ENCODE peak calls at places on chromosomes 2 and 18, in four cellular contexts. T, F, X and G are unnamed samples.

GRCh38 chr2:206113148-206113547 is 27.2 kb upstream of the INO80D start:
- DNase-seq in X (no peak), F (no peak), T (peak), G (no peak)

GRCh38 chr2:32495139-32495538 is 132.7 kb upstream of the TTC27 start:
- DNase-seq in X (no peak), F (no peak), T (peak), G (peak)

GRCh38 chr2:128779301-128780095 is 460.8 kb upstream of the HS6ST1 start:
- DNase-seq in X (no peak), T (no peak), F (peak), G (no peak)

GRCh38 chr2:78887436-78887835 is 138.1 kb upstream of the REG3G start:
- DNase-seq in F (no peak), X (no peak), T (no peak), G (no peak)

GRCh38 chr2:88739985-88740600 is 48.6 kb downstream of the RPIA start:
- DNase-seq in X (peak), T (peak), F (peak), G (peak)

GRCh38 chr2:61928816-61929471 is 23.5 kb downstream of the COMMD1 start:
- DNase-seq in F (no peak), T (peak), X (no peak), G (peak)

GRCh38 chr2:20614201-20615045 is 36.5 kb downstream of the HS1BP3 start:
- DNase-seq in X (peak), T (no peak), F (peak), G (no peak)

GRCh38 chr2:221120643-221121042 is 451.5 kb downstream of the EPHA4 start:
- DNase-seq in X (no peak), F (no peak), T (no peak), G (no peak)

GRCh38 chr18:2847341-2848144 is 737 bp downstream of the EMILIN2 start:
- DNase-seq in X (peak), F (peak), T (no peak), G (peak)

GRCh38 chr2:222052934-222053367 is 245.8 kb downstream of the PAX3 start:
- DNase-seq in T (no peak), F (peak), X (peak), G (no peak)

GRCh38 chr18:56068030-56068671 is 480.2 kb upstream of the TCF4 start:
- DNase-seq in X (no peak), F (no peak), T (peak), G (peak)

GRCh38 chr2:106965611-106966010 is 79.6 kb upstream of the ST6GAL2 start:
- DNase-seq in T (no peak), F (no peak), X (no peak), G (no peak)

GRCh38 chr2:169034256-169034655 is 3.1 kb upstream of the ABCB11 start:
- DNase-seq in F (no peak), T (no peak), X (no peak), G (peak)

GRCh38 chr18:28409811-28410210 is 232.9 kb upstream of the CDH2 start:
- DNase-seq in F (no peak), X (no peak), T (no peak), G (no peak)

GRCh38 chr2:203648273-203648672 is 58.2 kb upstream of the CD28 start:
- DNase-seq in X (no peak), T (peak), F (no peak), G (no peak)

GRCh38 chr2:120831106-120831505 is 95.4 kb downstream of the GLI2 start:
- DNase-seq in F (no peak), X (no peak), T (no peak), G (no peak)

GRCh38 chr2:181174880-181175590 is 194.6 kb downstream of the UBE2E3 start:
- DNase-seq in X (no peak), T (peak), F (no peak), G (peak)

GRCh38 chr2:120397362-120397811 is 51.5 kb downstream of the INHBB start:
- DNase-seq in X (no peak), F (no peak), T (no peak), G (peak)

GRCh38 chr2:1769703-1770422 is 25.5 kb upstream of the PXDN start:
- DNase-seq in T (peak), X (peak), F (peak), G (peak)

GRCh38 chr2:63796376-63796775 is 45.3 kb upstream of the UGP2 start:
- DNase-seq in T (no peak), F (no peak), X (no peak), G (no peak)

GRCh38 chr18:59458575-59458974 is 99.5 kb upstream of the LMAN1 start:
- DNase-seq in F (no peak), T (no peak), X (no peak), G (no peak)

GRCh38 chr2:10126627-10127026 is 4.1 kb downstream of the RRM2 start:
- DNase-seq in X (no peak), F (no peak), T (peak), G (no peak)

GRCh38 chr2:105553538-105554196 is 154.8 kb upstream of the FHL2 start:
- DNase-seq in X (no peak), T (peak), F (no peak), G (no peak)

GRCh38 chr2:85160946-85161625 is 27.9 kb downstream of the TCF7L1 start:
- DNase-seq in F (no peak), T (no peak), X (no peak), G (no peak)

GRCh38 chr2:39593439-39594393 is 72.0 kb upstream of the TMEM178A start:
- DNase-seq in T (peak), F (peak), X (peak), G (peak)

GRCh38 chr2:64652231-64653173 is 1.2 kb downstream of the SERTAD2 start:
- DNase-seq in X (no peak), F (no peak), T (peak), G (peak)

GRCh38 chr2:205658572-205658971 is 23.7 kb upstream of the NRP2 start:
- DNase-seq in T (no peak), F (no peak), X (no peak), G (no peak)

GRCh38 chr2:186570587-186570986 is 19.3 kb upstream of the ITGAV start:
- DNase-seq in X (no peak), T (peak), F (no peak), G (peak)

GRCh38 chr18:24446953-24447537 is 13.4 kb upstream of the HRH4 start:
- DNase-seq in X (no peak), F (no peak), T (no peak), G (peak)
- H2AFZ ChIP-seq in X (no peak), F (no peak), T (no peak), G (no peak)

GRCh38 chr2:44940612-44941464 is 664 bp upstream of the SIX3 start:
- DNase-seq in T (no peak), F (no peak), X (no peak), G (no peak)
- H2AK5ac ChIP-seq in T (no peak), F (no peak), X (peak), G (no peak)

DNA sequence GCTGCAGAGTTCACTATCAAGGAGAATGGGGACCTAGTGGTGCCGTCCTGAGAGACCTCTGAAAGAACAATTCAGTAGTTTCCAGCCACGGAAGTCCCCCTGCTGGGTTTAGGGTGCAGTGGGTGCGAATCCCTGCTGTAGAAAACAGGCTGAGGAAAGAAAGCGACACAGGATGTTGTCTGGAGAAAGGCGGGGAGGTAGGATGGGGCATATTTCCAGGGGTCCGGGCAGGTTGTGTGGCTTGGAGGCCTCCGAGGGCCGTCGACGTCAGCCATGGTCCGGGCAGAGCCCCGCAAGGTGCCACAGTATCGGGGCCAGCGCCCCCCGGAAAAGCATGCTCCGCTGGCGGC is 807 bp upstream of the CREB1 start:
- DNase-seq in T (no peak), F (peak), X (no peak), G (peak)
- H3K23ac ChIP-seq in T (peak), F (no peak), X (peak), G (peak)

GRCh38 chr2:29074401-29074800 is at the start of gene PCARE:
- DNase-seq in F (no peak), X (no peak), T (no peak), G (no peak)

GRCh38 chr2:29071032-29071975 is 3.0 kb downstream of the PCARE start:
- DNase-seq in T (no peak), X (no peak), F (no peak), G (no peak)

GRCh38 chr2:29072251-29072650 is 2.1 kb downstream of the PCARE start:
- DNase-seq in X (no peak), F (no peak), T (no peak), G (no peak)

GRCh38 chr2:29073913-29074312 is 410 bp downstream of the PCARE start:
- DNase-seq in X (no peak), F (no peak), T (no peak), G (no peak)

DNA sequence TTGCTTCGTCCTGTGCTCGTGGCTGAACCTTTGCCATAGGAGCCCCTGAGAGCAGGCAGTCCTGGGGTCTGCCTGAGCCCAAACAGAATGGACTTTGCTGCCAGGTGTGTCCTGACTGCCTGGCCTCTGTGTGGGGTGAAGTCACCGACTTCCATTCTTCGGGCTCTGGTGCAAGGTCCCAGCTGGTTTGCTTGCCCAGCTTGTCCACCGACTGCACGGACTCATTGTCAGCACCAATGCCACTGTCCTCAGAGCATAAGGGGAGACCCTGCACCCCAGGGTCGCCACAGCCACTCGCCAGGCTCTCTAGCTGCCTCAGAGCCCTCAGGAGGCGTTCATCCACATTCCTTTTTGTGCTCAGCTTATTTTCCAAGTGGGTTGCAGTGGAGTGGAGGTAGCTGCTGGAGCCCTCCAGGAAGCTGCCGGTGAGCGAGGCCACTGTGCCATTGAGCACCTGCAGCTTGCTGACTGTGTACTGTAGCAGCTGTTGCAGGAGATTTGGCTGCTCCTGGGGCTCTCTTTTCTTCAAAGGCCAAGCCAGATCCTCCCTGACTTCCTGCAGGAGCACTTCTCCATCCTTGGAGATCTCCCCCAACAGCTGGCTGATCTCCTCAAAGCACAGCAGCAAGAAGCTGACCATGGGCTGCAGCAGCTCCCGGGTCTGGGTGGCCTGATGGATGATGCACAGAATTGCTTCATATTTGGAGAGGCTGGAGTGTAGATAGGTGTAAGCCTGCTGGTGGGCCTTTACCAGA is 1.2 kb downstream of the PCARE start:
- DNase-seq in T (no peak), F (no peak), X (no peak), G (no peak)
- H2AFZ ChIP-seq in T (no peak), F (no peak), X (no peak), G (no peak)

GRCh38 chr2:235523021-235523420 is 29.2 kb downstream of the AGAP1 start:
- DNase-seq in F (no peak), X (no peak), T (no peak), G (no peak)

GRCh38 chr2:235520787-235521186 is 26.9 kb downstream of the AGAP1 start:
- DNase-seq in F (no peak), X (no peak), T (no peak), G (no peak)

GRCh38 chr2:235521844-235522243 is 28.0 kb downstream of the AGAP1 start:
- DNase-seq in F (no peak), X (no peak), T (no peak), G (no peak)

GRCh38 chr2:235526166-235526565 is 32.3 kb downstream of the AGAP1 start:
- DNase-seq in F (no peak), T (no peak), X (no peak), G (no peak)

DNA sequence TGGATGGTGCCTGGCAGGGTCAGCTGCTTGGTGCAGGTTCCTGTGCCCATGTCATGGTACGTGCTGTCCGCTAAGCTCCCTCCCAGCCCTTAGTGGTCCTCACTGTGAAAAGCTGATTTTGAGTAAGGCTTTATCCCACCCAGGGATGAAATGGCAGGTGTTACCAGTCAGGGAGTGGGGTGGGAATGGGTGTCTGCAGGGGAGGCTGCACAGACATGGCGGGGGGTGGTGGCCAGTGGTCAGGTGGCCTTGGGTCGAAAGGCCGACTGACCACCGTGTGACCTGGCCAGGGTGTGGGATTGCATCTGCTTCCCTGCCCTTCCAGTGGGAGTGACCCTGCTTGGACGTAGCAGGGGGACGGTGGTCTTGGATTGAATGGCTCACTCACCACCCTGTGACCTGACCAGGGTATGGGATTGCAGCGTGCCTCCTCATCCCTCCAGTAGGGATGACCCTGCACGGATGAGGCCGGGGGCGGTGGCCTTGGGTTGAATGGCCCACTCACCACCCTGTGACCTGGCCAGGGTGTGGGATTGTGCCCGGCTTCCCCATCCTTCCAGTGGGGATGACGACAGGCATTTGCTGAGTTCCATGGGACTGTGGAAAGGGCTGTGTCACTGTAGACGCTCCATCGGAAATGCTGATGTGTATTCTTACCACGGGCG is 29.8 kb downstream of the AGAP1 start:
- DNase-seq in T (no peak), X (no peak), F (no peak), G (no peak)
- H2AK5ac ChIP-seq in T (no peak), X (peak), F (no peak), G (no peak)

DNA sequence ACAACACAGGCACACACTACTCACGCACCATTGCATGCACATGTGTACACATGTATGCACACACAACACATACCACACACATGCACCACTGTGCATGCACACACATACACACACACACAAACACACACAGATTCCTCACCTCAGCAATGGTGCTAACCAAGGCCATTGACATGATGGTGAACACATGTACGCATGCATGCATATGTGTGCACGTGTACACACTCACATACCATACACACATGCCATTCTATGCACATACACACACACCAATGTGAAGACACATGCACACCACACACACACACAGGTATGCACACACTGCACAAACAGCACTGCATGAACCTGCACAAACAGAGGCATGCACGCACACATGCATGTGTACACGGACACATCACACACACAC is 976.0 kb downstream of the DCDC2C start:
- DNase-seq in F (no peak), T (no peak), X (no peak), G (no peak)
- H3K23ac ChIP-seq in F (no peak), T (no peak), X (peak), G (no peak)

GRCh38 chr18:77486985-77487384 is 237.3 kb downstream of the GALR1 start:
- DNase-seq in F (no peak), X (no peak), T (no peak), G (no peak)
- H2AFZ ChIP-seq in F (no peak), X (no peak), T (no peak), G (no peak)